ENCODE peak calls at places on chromosomes 11 and 22, in six cellular contexts. F is endothelial cell of umbilical vein, I is mesendoderm, M is GM23338, Z is K562, D is SK-N-SH. T is an unnamed sample.

GRCh38 chr22:32622004-32622761 is 147.6 kb downstream of the FBXO7 start:
- DNase-seq in F (no peak), I (peak; percentile 91), M (peak; percentile 94), Z (no peak), D (no peak), T (no peak)

GRCh38 chr11:115267228-115267627 is 237.0 kb downstream of the CADM1 start:
- DNase-seq in F (no peak), I (no peak), M (no peak), Z (no peak), D (no peak), T (no peak)

GRCh38 chr11:98090861-98091575 is 929.7 kb upstream of the CNTN5 start:
- DNase-seq in F (no peak), I (no peak), M (no peak), Z (no peak), D (no peak), T (no peak)

GRCh38 chr22:33909906-33910305 is 10.4 kb downstream of the LARGE1 start:
- DNase-seq in F (no peak), I (no peak), M (no peak), Z (no peak), D (no peak), T (no peak)

GRCh38 chr11:16356057-16356750 is at the start of gene SOX6:
- DNase-seq in F (no peak), I (peak; percentile 26), M (peak; percentile 27), Z (no peak), D (no peak), T (no peak)

GRCh38 chr11:27100534-27100933 is 59.9 kb downstream of the BBOX1 start:
- DNase-seq in F (no peak), I (no peak), M (no peak), Z (no peak), D (no peak), T (no peak)

GRCh38 chr11:129611661-129612566 is 203.7 kb upstream of the TMEM45B start:
- DNase-seq in F (no peak), I (no peak), M (no peak), Z (peak; percentile 21), D (no peak), T (no peak)

GRCh38 chr22:49920859-49921258 is 2.4 kb downstream of the CRELD2 start:
- DNase-seq in F (no peak), I (no peak), M (no peak), Z (no peak), D (no peak), T (no peak)

GRCh38 chr11:70468256-70469230 is 70.2 kb downstream of the CTTN start:
- DNase-seq in F (no peak), I (peak; percentile 41), M (peak; percentile 45), Z (no peak), D (no peak), T (no peak)

GRCh38 chr22:49971232-49972162 is 10.9 kb downstream of the PIM3 start:
- DNase-seq in F (no peak), I (no peak), M (peak; percentile 61), Z (peak; percentile 84), D (peak; percentile 71), T (peak; percentile 85)

GRCh38 chr11:70622091-70622490 is 223.8 kb downstream of the CTTN start:
- DNase-seq in F (no peak), I (no peak), M (no peak), Z (no peak), D (no peak), T (no peak)

GRCh38 chr22:41940853-41941765 is 5.8 kb downstream of the CENPM start:
- DNase-seq in F (peak; percentile 75), I (peak; percentile 87), M (peak; percentile 90), Z (peak; percentile 58), D (peak; percentile 78), T (peak; percentile 63)

GRCh38 chr22:41935015-41935908 is 8.7 kb upstream of the TNFRSF13C start:
- DNase-seq in F (no peak), I (no peak), M (no peak), Z (no peak), D (no peak), T (no peak)

GRCh38 chr22:41936894-41937169 is 10.1 kb downstream of the CENPM start:
- DNase-seq in F (no peak), I (no peak), M (no peak), Z (no peak), D (no peak), T (no peak)

GRCh38 chr22:41943661-41944209 is 3.2 kb downstream of the CENPM start:
- DNase-seq in F (peak; percentile 42), I (no peak), M (peak; percentile 61), Z (no peak), D (no peak), T (no peak)

DNA sequence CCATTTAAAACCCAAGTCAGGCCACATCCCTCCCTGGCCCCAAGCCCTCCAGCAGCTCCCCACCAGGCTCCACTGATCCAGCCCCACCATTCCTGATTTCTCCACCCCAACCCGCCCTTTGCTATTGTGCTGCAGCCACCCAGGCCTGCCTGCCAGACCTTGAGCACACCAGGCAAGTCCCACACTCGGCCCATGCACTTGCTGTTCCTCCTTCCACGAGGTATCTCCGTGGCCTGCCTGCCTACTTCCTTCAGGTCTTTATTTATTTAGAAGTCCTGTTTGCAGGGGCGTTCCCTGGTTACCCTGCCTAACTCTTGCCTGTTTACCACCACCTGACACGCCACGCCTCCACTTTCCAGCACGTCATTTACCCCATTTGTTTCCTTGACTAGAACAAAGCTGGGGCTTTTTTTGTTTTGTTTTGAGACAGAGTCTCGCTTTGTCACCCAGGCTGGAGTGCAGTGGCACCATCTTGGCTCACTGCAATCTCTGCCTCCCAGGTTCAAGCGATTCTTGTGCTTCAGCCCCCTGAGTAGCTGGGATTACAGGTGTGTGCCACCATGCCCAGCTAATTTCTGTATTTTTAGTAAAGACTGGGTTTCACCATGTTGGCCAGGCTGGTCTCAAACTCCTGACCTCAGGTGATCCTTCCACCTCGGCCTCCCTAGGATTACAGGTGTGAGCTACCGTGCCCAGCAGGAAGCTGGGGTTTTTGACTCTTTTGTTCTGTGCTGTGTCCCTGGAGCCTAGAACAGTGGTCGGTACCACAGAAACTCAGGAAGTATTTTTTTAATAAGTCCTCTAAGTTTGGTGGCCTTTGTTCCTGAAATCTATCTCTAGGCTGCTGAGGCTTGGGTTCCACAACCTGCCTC is 6.7 kb downstream of the CENPM start:
- DNase-seq in F (no peak), I (no peak), M (peak; percentile 34), Z (no peak), D (no peak), T (peak; percentile 68)
- H3K4me3 ChIP-seq in F (no peak overlapping the region), I (no peak overlapping the region), M (no peak overlapping the region), Z (no peak overlapping the region), D (no peak overlapping the region), T (no peak overlapping the region)

GRCh38 chr11:113865873-113866272 is 9.5 kb downstream of the USP28 start:
- DNase-seq in F (no peak), I (no peak), M (no peak), Z (no peak), D (no peak), T (no peak)
- H3K79me2 ChIP-seq in F (peaks cover 11% of the 10 kb centered on the region), I (peaks cover 45% of the 10 kb centered on the region), M (peaks cover 100% of the 10 kb centered on the region), Z (peaks cover 9% of the 10 kb centered on the region), D (peaks cover 48% of the 10 kb centered on the region), T (no peaks in the 10 kb centered on the region)

DNA sequence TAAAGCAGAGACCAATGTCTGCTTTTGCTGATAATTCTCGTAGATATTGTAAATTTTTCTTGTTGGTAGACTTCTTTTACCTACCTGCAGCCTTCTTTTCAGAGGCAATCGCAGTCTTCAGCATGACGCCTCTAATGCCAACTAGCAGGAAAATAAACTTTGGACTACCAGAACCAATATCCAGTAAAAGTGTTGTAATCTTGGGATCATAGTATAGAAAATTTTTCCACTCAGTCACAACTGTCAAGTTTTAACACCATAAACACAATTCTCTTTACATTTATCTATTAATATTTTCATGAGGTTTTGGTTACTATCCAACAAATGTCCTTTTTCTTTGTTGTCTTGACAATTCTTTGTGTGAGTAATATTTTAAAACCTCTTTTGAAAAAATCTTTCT is 2.3 kb downstream of the DEPDC7 start:
- DNase-seq in F (no peak), I (no peak), M (no peak), Z (no peak), D (no peak), T (no peak)
- H3K4me3 ChIP-seq in F (no peak overlapping the region), I (no peak overlapping the region), M (no peak overlapping the region), Z (no peak overlapping the region), D (no peak overlapping the region), T (no peak overlapping the region)

GRCh38 chr11:116986521-116987105 is 111.6 kb downstream of the SIK3 start:
- DNase-seq in F (no peak), I (no peak), M (peak; percentile 28), Z (no peak), D (no peak), T (no peak)

GRCh38 chr11:116981216-116981887 is 116.9 kb downstream of the SIK3 start:
- DNase-seq in F (no peak), I (no peak), M (no peak), Z (no peak), D (no peak), T (no peak)

GRCh38 chr11:116984589-116984988 is 113.6 kb downstream of the SIK3 start:
- DNase-seq in F (no peak), I (no peak), M (no peak), Z (no peak), D (no peak), T (peak; percentile 81)

GRCh38 chr11:116980136-116980793 is 118.0 kb downstream of the SIK3 start:
- DNase-seq in F (no peak), I (no peak), M (no peak), Z (no peak), D (no peak), T (peak; percentile 21)

GRCh38 chr11:116984186-116984585 is 114.0 kb downstream of the SIK3 start:
- DNase-seq in F (no peak), I (no peak), M (no peak), Z (no peak), D (no peak), T (no peak)
- H3K79me2 ChIP-seq in F (no peaks in the 10 kb centered on the region), I (no peaks in the 10 kb centered on the region), M (peaks cover 58% of the 10 kb centered on the region), Z (peaks cover 16% of the 10 kb centered on the region), D (peaks cover 32% of the 10 kb centered on the region), T (peaks cover 50% of the 10 kb centered on the region)

GRCh38 chr11:82855616-82856015 is 44.6 kb downstream of the PRCP start:
- DNase-seq in F (no peak), I (no peak), M (no peak), Z (no peak), D (no peak), T (no peak)

GRCh38 chr11:82857145-82857544 is 43.1 kb downstream of the PRCP start:
- DNase-seq in F (no peak), I (no peak), M (no peak), Z (no peak), D (no peak), T (no peak)

GRCh38 chr11:82858556-82859091 is 41.6 kb downstream of the PRCP start:
- DNase-seq in F (peak; percentile 89), I (no peak), M (no peak), Z (no peak), D (no peak), T (peak; percentile 41)

GRCh38 chr11:82858133-82858532 is 42.1 kb downstream of the PRCP start:
- DNase-seq in F (no peak), I (no peak), M (no peak), Z (no peak), D (no peak), T (no peak)

GRCh38 chr11:82854242-82854641 is 46.0 kb downstream of the PRCP start:
- DNase-seq in F (peak; percentile 68), I (no peak), M (no peak), Z (no peak), D (no peak), T (no peak)
- H3K4me3 ChIP-seq in F (no peak overlapping the region), I (no peak overlapping the region), M (no peak overlapping the region), Z (no peak overlapping the region), D (no peak overlapping the region), T (no peak overlapping the region)

GRCh38 chr22:47245786-47246185 is 483.3 kb downstream of the TBC1D22A start:
- DNase-seq in F (no peak), I (no peak), M (no peak), Z (no peak), D (no peak), T (peak; percentile 8)
- H3K79me2 ChIP-seq in F (no peaks in the 10 kb centered on the region), I (no peaks in the 10 kb centered on the region), M (no peaks in the 10 kb centered on the region), Z (no peaks in the 10 kb centered on the region), D (no peaks in the 10 kb centered on the region), T (no peaks in the 10 kb centered on the region)

GRCh38 chr11:33211588-33211987 is 45.6 kb upstream of the HIPK3 start:
- DNase-seq in F (no peak), I (no peak), M (no peak), Z (no peak), D (no peak), T (no peak)
- H3K4me3 ChIP-seq in F (no peak overlapping the region), I (no peak overlapping the region), M (no peak overlapping the region), Z (no peak overlapping the region), D (no peak overlapping the region), T (no peak overlapping the region)

T was measured in PC-9.